ENCODE peak calls at places on chromosomes 4 and X, in five cellular contexts. Z, V, I, A and C are unnamed samples.

GRCh38 chrX:49840679-49841078 is 11.6 kb downstream of the PAGE4 start:
- DNase-seq in Z (peak; percentile 74), V (no peak), I (peak; percentile 61), A (peak; percentile 39), C (peak; percentile 97)

GRCh38 chr4:185210102-185210981 is 944 bp downstream of the SNX25 start:
- DNase-seq in Z (peak; percentile 28), V (peak; percentile 26), I (peak; percentile 73), A (peak; percentile 50), C (peak; percentile 65)

GRCh38 chr4:180999217-180999616 is 1244.0 kb upstream of the TENM3 start:
- DNase-seq in Z (no peak), V (no peak), I (peak; percentile 81), A (no peak), C (no peak)

GRCh38 chrX:138872537-138872936 is 161.0 kb upstream of the FGF13 start:
- DNase-seq in Z (no peak), V (no peak), I (no peak), A (no peak), C (no peak)

GRCh38 chr4:86043755-86044592 is 315.9 kb downstream of the MAPK10 start:
- DNase-seq in Z (peak; percentile 48), V (no peak), I (peak; percentile 58), A (no peak), C (peak; percentile 70)

GRCh38 chr4:142128529-142128928 is 492.1 kb downstream of the IL15 start:
- DNase-seq in Z (no peak), V (no peak), I (no peak), A (no peak), C (no peak)

GRCh38 chrX:48025561-48025960 is 18.8 kb downstream of the SPACA5 start:
- DNase-seq in Z (peak; percentile 44), V (no peak), I (peak; percentile 70), A (no peak), C (peak; percentile 85)

GRCh38 chrX:130108647-130109428 is 1.5 kb downstream of the ELF4 start:
- DNase-seq in Z (peak; percentile 46), V (no peak), I (peak; percentile 61), A (no peak), C (peak; percentile 53)

GRCh38 chr4:122606364-122607043 is 14.4 kb downstream of the IL21 start:
- DNase-seq in Z (no peak), V (no peak), I (peak; percentile 1), A (no peak), C (no peak)

GRCh38 chr4:26029512-26030131 is 115.6 kb downstream of the SMIM20 start:
- DNase-seq in Z (no peak), V (no peak), I (no peak), A (no peak), C (peak; percentile 31)

GRCh38 chr4:80336582-80336981 is 1.1 kb downstream of the CFAP299 start:
- DNase-seq in Z (peak; percentile 30), V (no peak), I (peak; percentile 75), A (no peak), C (peak; percentile 81)

GRCh38 chr4:20301161-20301560 is 49.5 kb downstream of the SLIT2 start:
- DNase-seq in Z (no peak), V (no peak), I (peak; percentile 56), A (no peak), C (no peak)

GRCh38 chrX:154546354-154547244 is at the start of gene G6PD:
- DNase-seq in Z (peak; percentile 86), V (peak; percentile 83), I (peak; percentile 89), A (peak; percentile 58), C (peak; percentile 88)

GRCh38 chr4:5500165-5500564 is 208.2 kb downstream of the EVC2 start:
- DNase-seq in Z (no peak), V (no peak), I (peak; percentile 0), A (no peak), C (peak; percentile 55)

GRCh38 chr4:150567070-150567469 is 14.9 kb upstream of the MAB21L2 start:
- DNase-seq in Z (no peak), V (no peak), I (no peak), A (no peak), C (no peak)

GRCh38 chr4:176569301-176569700 is 223.4 kb downstream of the VEGFC start:
- DNase-seq in Z (no peak), V (no peak), I (peak; percentile 8), A (no peak), C (no peak)